ENCODE peak calls at places on chromosomes 3 and 15, in eight cellular contexts. X is PC-9, K is gastrocnemius medialis, I is GM13976, P is ovary, H is endothelial cell, L is B cell, A is epithelial cell of esophagus. Q is an unnamed sample.
A peak's percentile ranks its signal among the peaks of the same experiment; 100 is the strongest.

GRCh38 chr15:54660356-54660755 is 536.4 kb downstream of the RSL24D1 start:
- DNase-seq in X (no peak), K (no peak), I (no peak), P (no peak), H (no peak), L (no peak), A (peak; percentile 2), Q (no peak)

GRCh38 chr15:63605036-63605435 is 7.8 kb downstream of the FBXL22 start:
- DNase-seq in X (no peak), K (no peak), I (no peak), P (no peak), H (no peak), L (no peak), A (peak; percentile 76), Q (peak; percentile 54)

GRCh38 chr15:78358114-78358513 is 18.0 kb downstream of the CRABP1 start:
- DNase-seq in X (no peak), K (no peak), I (no peak), P (no peak), H (no peak), L (no peak), A (no peak), Q (no peak)

GRCh38 chr15:29270169-29270955 is 740 bp upstream of the NSMCE3 start:
- DNase-seq in X (no peak), K (no peak), I (peak; percentile 18), P (peak; percentile 17), H (no peak), L (peak; percentile 19), A (peak; percentile 59), Q (no peak)

GRCh38 chr3:194572131-194572789 is 61.0 kb downstream of the TMEM44 start:
- DNase-seq in X (peak; percentile 81), K (peak; percentile 71), I (no peak), P (no peak), H (no peak), L (no peak), A (peak; percentile 84), Q (peak; percentile 57)

GRCh38 chr3:25537476-25537875 is 109.4 kb downstream of the RARB start:
- DNase-seq in X (no peak), K (no peak), I (no peak), P (no peak), H (no peak), L (no peak), A (no peak), Q (no peak)

GRCh38 chr3:48674505-48674904 is 11.2 kb downstream of the NCKIPSD start:
- DNase-seq in X (no peak), K (no peak), I (no peak), P (no peak), H (no peak), L (no peak), A (no peak), Q (no peak)

GRCh38 chr3:171490901-171491300 is 30.7 kb upstream of the TNIK start:
- DNase-seq in X (no peak), K (no peak), I (no peak), P (no peak), H (no peak), L (no peak), A (no peak), Q (no peak)

GRCh38 chr3:123371426-123371825 is 77.5 kb downstream of the ADCY5 start:
- DNase-seq in X (no peak), K (no peak), I (no peak), P (no peak), H (no peak), L (no peak), A (no peak), Q (no peak)

GRCh38 chr3:10274601-10275000 is 18.1 kb downstream of the GHRL start:
- DNase-seq in X (no peak), K (no peak), I (no peak), P (no peak), H (no peak), L (no peak), A (no peak), Q (no peak)

GRCh38 chr15:85289677-85290365 is 90.6 kb upstream of the AKAP13 start:
- DNase-seq in X (peak; percentile 42), K (peak; percentile 65), I (peak; percentile 51), P (no peak), H (peak; percentile 31), L (peak; percentile 49), A (peak; percentile 69), Q (peak; percentile 86)

GRCh38 chr15:39304931-39305728 is 275.7 kb upstream of the THBS1 start:
- DNase-seq in X (no peak), K (no peak), I (no peak), P (no peak), H (no peak), L (no peak), A (no peak), Q (no peak)

GRCh38 chr3:53350652-53351051 is 3.3 kb upstream of the DCP1A start:
- DNase-seq in X (peak; percentile 15), K (no peak), I (peak; percentile 26), P (no peak), H (peak; percentile 40), L (no peak), A (peak; percentile 33), Q (no peak)

GRCh38 chr3:77203876-77204275 is 164.0 kb downstream of the ROBO2 start:
- DNase-seq in X (no peak), K (no peak), I (no peak), P (no peak), H (no peak), L (no peak), A (no peak), Q (no peak)

GRCh38 chr15:93152951-93153350 is 63.9 kb upstream of the RGMA start:
- DNase-seq in X (no peak), K (peak; percentile 84), I (no peak), P (peak; percentile 82), H (no peak), L (no peak), A (no peak), Q (no peak)

GRCh38 chr15:65580287-65580686 is 30.6 kb downstream of the INTS14 start:
- DNase-seq in X (no peak), K (no peak), I (no peak), P (no peak), H (no peak), L (no peak), A (peak; percentile 64), Q (peak; percentile 24)

GRCh38 chr15:65945616-65946015 is 76.3 kb downstream of the RAB11A start:
- DNase-seq in X (no peak), K (no peak), I (no peak), P (no peak), H (no peak), L (no peak), A (no peak), Q (no peak)

GRCh38 chr15:92074646-92075045 is 221.1 kb downstream of the SLCO3A1 start:
- DNase-seq in X (peak; percentile 41), K (no peak), I (no peak), P (no peak), H (no peak), L (no peak), A (peak; percentile 87), Q (no peak)

GRCh38 chr15:33671456-33671855 is 296.8 kb upstream of the CHRM5 start:
- DNase-seq in X (no peak), K (no peak), I (no peak), P (no peak), H (no peak), L (no peak), A (no peak), Q (no peak)

GRCh38 chr15:74006774-74007639 is 12.5 kb downstream of the PML start:
- DNase-seq in X (no peak), K (no peak), I (peak; percentile 61), P (no peak), H (no peak), L (no peak), A (no peak), Q (no peak)

GRCh38 chr3:94071713-94072284 is 8.9 kb downstream of the NSUN3 start:
- DNase-seq in X (no peak), K (no peak), I (peak; percentile 6), P (no peak), H (no peak), L (no peak), A (no peak), Q (no peak)

GRCh38 chr3:165624761-165625160 is 212.5 kb downstream of the BCHE start:
- DNase-seq in X (no peak), K (no peak), I (no peak), P (no peak), H (no peak), L (no peak), A (peak; percentile 44), Q (no peak)
- TF ChIP-seq CTCF in X (peak; percentile 54), K (no peak), I (no peak), P (no peak), H (no peak), L (no peak), A (peak; percentile 36), Q (no peak)

GRCh38 chr3:127632441-127632840 is 3.5 kb downstream of the PODXL2 start:
- DNase-seq in X (no peak), K (no peak), I (no peak), P (no peak), H (no peak), L (no peak), A (no peak), Q (no peak)

GRCh38 chr3:127630811-127631714 is 2.1 kb downstream of the PODXL2 start:
- DNase-seq in X (no peak), K (no peak), I (no peak), P (no peak), H (no peak), L (no peak), A (no peak), Q (no peak)

GRCh38 chr3:127634653-127635052 is 5.7 kb downstream of the PODXL2 start:
- DNase-seq in X (no peak), K (no peak), I (no peak), P (no peak), H (no peak), L (no peak), A (no peak), Q (no peak)

GRCh38 chr3:127629462-127630403 is 748 bp downstream of the PODXL2 start:
- DNase-seq in X (no peak), K (no peak), I (no peak), P (peak; percentile 45), H (no peak), L (peak; percentile 60), A (no peak), Q (no peak)

GRCh38 chr3:127632035-127632434 is 3.0 kb downstream of the PODXL2 start:
- DNase-seq in X (no peak), K (no peak), I (no peak), P (no peak), H (no peak), L (no peak), A (no peak), Q (no peak)
- TF ChIP-seq CTCF in X (no peak), K (no peak), I (no peak), P (no peak), H (no peak), L (no peak), A (no peak), Q (no peak)

GRCh38 chr3:46163551-46163981 is 44.5 kb downstream of the CCR1 start:
- DNase-seq in X (peak; percentile 83), K (no peak), I (no peak), P (no peak), H (no peak), L (no peak), A (peak; percentile 88), Q (peak; percentile 30)

GRCh38 chr3:46168583-46168982 is 39.5 kb downstream of the CCR1 start:
- DNase-seq in X (no peak), K (no peak), I (no peak), P (no peak), H (no peak), L (no peak), A (no peak), Q (no peak)

GRCh38 chr3:46162975-46163550 is 45.0 kb downstream of the CCR1 start:
- DNase-seq in X (peak; percentile 88), K (no peak), I (no peak), P (no peak), H (no peak), L (no peak), A (peak; percentile 89), Q (peak; percentile 52)
- TF ChIP-seq CTCF in X (peak; percentile 65), K (no peak), I (no peak), P (no peak), H (no peak), L (no peak), A (no peak), Q (no peak)

GRCh38 chr3:73623996-73624362 is 762 bp downstream of the PDZRN3 start:
- DNase-seq in X (no peak), K (peak; percentile 74), I (no peak), P (peak; percentile 66), H (peak; percentile 51), L (no peak), A (peak; percentile 68), Q (no peak)
- TF ChIP-seq CTCF in X (no peak), K (peak; percentile 46), I (no peak), P (peak; percentile 41), H (no peak), L (no peak), A (peak; percentile 5), Q (no peak)